ENCODE peak calls at places on chromosomes 12 and 14, in eight cellular contexts. One of them, this sample, is unnamed.

GRCh38 chr12:52552681-52553195 is at the start of gene KRT71:
- DNase-seq in gastrocnemius medialis: no peak
- DNase-seq in transverse colon: no peak
- DNase-seq in RWPE1: no peak
- DNase-seq in WTC11: no peak
- DNase-seq in choroid plexus epithelial cell: no peak
- DNase-seq in CD4-positive, alpha-beta T cell: no peak
- DNase-seq in heart left ventricle: no peak
- DNase-seq in this sample: no peak

GRCh38 chr14:77098470-77099353 is 654 bp downstream of the CIPC start:
- DNase-seq in heart left ventricle: peak
- DNase-seq in WTC11: no peak
- DNase-seq in transverse colon: peak
- DNase-seq in choroid plexus epithelial cell: peak
- DNase-seq in gastrocnemius medialis: peak
- DNase-seq in RWPE1: peak
- DNase-seq in CD4-positive, alpha-beta T cell: peak
- DNase-seq in this sample: peak

GRCh38 chr12:23474438-23475000 is 475.0 kb downstream of the SOX5 start:
- DNase-seq in CD4-positive, alpha-beta T cell: no peak
- DNase-seq in heart left ventricle: no peak
- DNase-seq in RWPE1: no peak
- DNase-seq in gastrocnemius medialis: no peak
- DNase-seq in choroid plexus epithelial cell: no peak
- DNase-seq in transverse colon: no peak
- DNase-seq in WTC11: no peak
- DNase-seq in this sample: no peak

GRCh38 chr12:76023069-76023690 is 8.4 kb downstream of the PHLDA1 start:
- DNase-seq in RWPE1: no peak
- DNase-seq in WTC11: no peak
- DNase-seq in transverse colon: no peak
- DNase-seq in CD4-positive, alpha-beta T cell: no peak
- DNase-seq in gastrocnemius medialis: no peak
- DNase-seq in heart left ventricle: no peak
- DNase-seq in choroid plexus epithelial cell: no peak
- DNase-seq in this sample: no peak

GRCh38 chr14:42214981-42215491 is 608.4 kb downstream of the LRFN5 start:
- DNase-seq in WTC11: no peak
- DNase-seq in gastrocnemius medialis: peak
- DNase-seq in CD4-positive, alpha-beta T cell: no peak
- DNase-seq in heart left ventricle: no peak
- DNase-seq in transverse colon: no peak
- DNase-seq in RWPE1: peak
- DNase-seq in choroid plexus epithelial cell: peak
- DNase-seq in this sample: no peak

GRCh38 chr12:14880890-14881453 is 4.7 kb downstream of the MGP start:
- DNase-seq in gastrocnemius medialis: no peak
- DNase-seq in transverse colon: no peak
- DNase-seq in choroid plexus epithelial cell: no peak
- DNase-seq in WTC11: no peak
- DNase-seq in CD4-positive, alpha-beta T cell: no peak
- DNase-seq in heart left ventricle: no peak
- DNase-seq in RWPE1: no peak
- DNase-seq in this sample: no peak

GRCh38 chr12:131223791-131224567 is 270.3 kb downstream of the ADGRD1 start:
- DNase-seq in heart left ventricle: no peak
- DNase-seq in gastrocnemius medialis: no peak
- DNase-seq in transverse colon: no peak
- DNase-seq in RWPE1: peak
- DNase-seq in CD4-positive, alpha-beta T cell: no peak
- DNase-seq in WTC11: peak
- DNase-seq in choroid plexus epithelial cell: no peak
- DNase-seq in this sample: no peak

GRCh38 chr12:25806271-25806670 is 152.2 kb upstream of the RASSF8 start:
- DNase-seq in gastrocnemius medialis: no peak
- DNase-seq in choroid plexus epithelial cell: peak
- DNase-seq in CD4-positive, alpha-beta T cell: no peak
- DNase-seq in RWPE1: no peak
- DNase-seq in transverse colon: no peak
- DNase-seq in WTC11: no peak
- DNase-seq in heart left ventricle: no peak
- DNase-seq in this sample: no peak

GRCh38 chr14:54420478-54421116 is 20.6 kb downstream of the CNIH1 start:
- DNase-seq in heart left ventricle: peak
- DNase-seq in gastrocnemius medialis: no peak
- DNase-seq in CD4-positive, alpha-beta T cell: no peak
- DNase-seq in RWPE1: peak
- DNase-seq in choroid plexus epithelial cell: peak
- DNase-seq in WTC11: peak
- DNase-seq in transverse colon: peak
- DNase-seq in this sample: no peak

GRCh38 chr14:24398943-24399801 is at the start of gene NYNRIN:
- DNase-seq in CD4-positive, alpha-beta T cell: peak
- DNase-seq in transverse colon: peak
- DNase-seq in heart left ventricle: no peak
- DNase-seq in gastrocnemius medialis: no peak
- DNase-seq in choroid plexus epithelial cell: peak
- DNase-seq in RWPE1: no peak
- DNase-seq in WTC11: peak
- DNase-seq in this sample: no peak

GRCh38 chr14:106055257-106055656 is 528.9 kb downstream of the TMEM121 start:
- DNase-seq in choroid plexus epithelial cell: no peak
- DNase-seq in WTC11: no peak
- DNase-seq in gastrocnemius medialis: no peak
- DNase-seq in transverse colon: no peak
- DNase-seq in RWPE1: no peak
- DNase-seq in heart left ventricle: no peak
- DNase-seq in CD4-positive, alpha-beta T cell: no peak
- DNase-seq in this sample: no peak

GRCh38 chr14:53748691-53749090 is 207.9 kb downstream of the BMP4 start:
- DNase-seq in RWPE1: no peak
- DNase-seq in heart left ventricle: no peak
- DNase-seq in transverse colon: no peak
- DNase-seq in choroid plexus epithelial cell: no peak
- DNase-seq in WTC11: no peak
- DNase-seq in CD4-positive, alpha-beta T cell: no peak
- DNase-seq in gastrocnemius medialis: no peak
- DNase-seq in this sample: no peak

GRCh38 chr12:27014859-27015729 is 910 bp upstream of the TM7SF3 start:
- DNase-seq in CD4-positive, alpha-beta T cell: no peak
- DNase-seq in RWPE1: no peak
- DNase-seq in WTC11: no peak
- DNase-seq in choroid plexus epithelial cell: no peak
- DNase-seq in heart left ventricle: no peak
- DNase-seq in gastrocnemius medialis: no peak
- DNase-seq in transverse colon: no peak
- DNase-seq in this sample: no peak

GRCh38 chr12:51210690-51211395 is 7.0 kb downstream of the POU6F1 start:
- DNase-seq in heart left ventricle: no peak
- DNase-seq in WTC11: no peak
- DNase-seq in transverse colon: no peak
- DNase-seq in gastrocnemius medialis: no peak
- DNase-seq in CD4-positive, alpha-beta T cell: no peak
- DNase-seq in choroid plexus epithelial cell: no peak
- DNase-seq in RWPE1: no peak
- DNase-seq in this sample: no peak

GRCh38 chr12:47744005-47744651 is 14.6 kb downstream of the RAPGEF3 start:
- DNase-seq in heart left ventricle: no peak
- DNase-seq in WTC11: peak
- DNase-seq in gastrocnemius medialis: no peak
- DNase-seq in transverse colon: peak
- DNase-seq in RWPE1: peak
- DNase-seq in CD4-positive, alpha-beta T cell: peak
- DNase-seq in choroid plexus epithelial cell: no peak
- DNase-seq in this sample: no peak

GRCh38 chr14:60637490-60638452 is 11.5 kb downstream of the SIX1 start:
- DNase-seq in transverse colon: no peak
- DNase-seq in choroid plexus epithelial cell: peak
- DNase-seq in gastrocnemius medialis: no peak
- DNase-seq in CD4-positive, alpha-beta T cell: no peak
- DNase-seq in RWPE1: no peak
- DNase-seq in heart left ventricle: no peak
- DNase-seq in WTC11: peak
- DNase-seq in this sample: no peak

GRCh38 chr12:12357697-12358476 is 1.0 kb downstream of the BORCS5 start:
- DNase-seq in choroid plexus epithelial cell: no peak
- DNase-seq in WTC11: no peak
- DNase-seq in CD4-positive, alpha-beta T cell: no peak
- DNase-seq in transverse colon: no peak
- DNase-seq in heart left ventricle: no peak
- DNase-seq in RWPE1: no peak
- DNase-seq in gastrocnemius medialis: no peak
- DNase-seq in this sample: no peak

GRCh38 chr12:70985850-70986249 is 65.3 kb upstream of the PTPRR start:
- DNase-seq in RWPE1: no peak
- DNase-seq in gastrocnemius medialis: no peak
- DNase-seq in CD4-positive, alpha-beta T cell: no peak
- DNase-seq in choroid plexus epithelial cell: peak
- DNase-seq in transverse colon: no peak
- DNase-seq in WTC11: no peak
- DNase-seq in heart left ventricle: no peak
- DNase-seq in this sample: no peak

GRCh38 chr12:130080205-130080604 is 82.1 kb upstream of the FZD10 start:
- DNase-seq in choroid plexus epithelial cell: no peak
- DNase-seq in WTC11: no peak
- DNase-seq in gastrocnemius medialis: no peak
- DNase-seq in RWPE1: no peak
- DNase-seq in CD4-positive, alpha-beta T cell: no peak
- DNase-seq in transverse colon: no peak
- DNase-seq in heart left ventricle: no peak
- DNase-seq in this sample: no peak

GRCh38 chr14:69449216-69449615 is 35.3 kb upstream of the PLEKHD1 start:
- DNase-seq in gastrocnemius medialis: no peak
- DNase-seq in transverse colon: no peak
- DNase-seq in CD4-positive, alpha-beta T cell: no peak
- DNase-seq in choroid plexus epithelial cell: no peak
- DNase-seq in WTC11: no peak
- DNase-seq in heart left ventricle: no peak
- DNase-seq in RWPE1: no peak
- DNase-seq in this sample: no peak

GRCh38 chr12:3928538-3929220 is 55.5 kb upstream of the PARP11 start:
- DNase-seq in transverse colon: no peak
- DNase-seq in CD4-positive, alpha-beta T cell: no peak
- DNase-seq in choroid plexus epithelial cell: no peak
- DNase-seq in RWPE1: no peak
- DNase-seq in gastrocnemius medialis: no peak
- DNase-seq in heart left ventricle: no peak
- DNase-seq in WTC11: no peak
- DNase-seq in this sample: no peak

GRCh38 chr12:122513660-122514059 is 12.9 kb upstream of the ZCCHC8 start:
- DNase-seq in WTC11: no peak
- DNase-seq in choroid plexus epithelial cell: no peak
- DNase-seq in heart left ventricle: no peak
- DNase-seq in CD4-positive, alpha-beta T cell: no peak
- DNase-seq in transverse colon: no peak
- DNase-seq in RWPE1: no peak
- DNase-seq in gastrocnemius medialis: no peak
- DNase-seq in this sample: no peak

GRCh38 chr14:100085451-100085850 is 20.2 kb downstream of the EVL start:
- DNase-seq in RWPE1: no peak
- DNase-seq in heart left ventricle: no peak
- DNase-seq in WTC11: no peak
- DNase-seq in choroid plexus epithelial cell: no peak
- DNase-seq in transverse colon: no peak
- DNase-seq in gastrocnemius medialis: no peak
- DNase-seq in CD4-positive, alpha-beta T cell: no peak
- DNase-seq in this sample: no peak

GRCh38 chr14:55948399-55948798 is 169.8 kb upstream of the PELI2 start:
- DNase-seq in transverse colon: no peak
- DNase-seq in WTC11: no peak
- DNase-seq in choroid plexus epithelial cell: no peak
- DNase-seq in RWPE1: no peak
- DNase-seq in heart left ventricle: no peak
- DNase-seq in CD4-positive, alpha-beta T cell: no peak
- DNase-seq in gastrocnemius medialis: no peak
- DNase-seq in this sample: no peak
- TF ChIP-seq CTCF in transverse colon: no peak
- TF ChIP-seq CTCF in WTC11: no peak
- TF ChIP-seq CTCF in choroid plexus epithelial cell: no peak
- TF ChIP-seq CTCF in RWPE1: no peak
- TF ChIP-seq CTCF in heart left ventricle: no peak
- TF ChIP-seq CTCF in CD4-positive, alpha-beta T cell: no peak
- TF ChIP-seq CTCF in gastrocnemius medialis: no peak
- TF ChIP-seq CTCF in this sample: no peak

DNA sequence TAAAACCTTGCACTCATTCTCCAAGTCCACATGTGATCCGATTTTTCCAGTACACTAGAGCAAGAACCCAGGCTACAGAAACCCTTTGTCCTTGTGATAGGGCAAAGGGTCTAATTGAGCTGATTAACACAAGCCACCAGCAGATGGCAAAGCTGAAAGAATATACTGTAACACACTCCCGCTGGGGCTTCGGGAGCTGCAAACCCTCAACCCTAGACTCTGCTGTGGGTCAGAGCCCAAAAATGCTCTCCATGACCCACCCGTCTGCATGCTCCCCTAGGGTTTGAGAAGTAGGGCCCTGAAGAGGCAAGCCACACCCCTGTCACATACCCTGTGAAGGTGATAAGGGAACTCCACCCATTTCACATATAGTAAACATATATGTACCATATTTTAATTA is 33.6 kb upstream of the PCNX1 start:
- DNase-seq in heart left ventricle: no peak
- DNase-seq in transverse colon: no peak
- DNase-seq in choroid plexus epithelial cell: no peak
- DNase-seq in gastrocnemius medialis: no peak
- DNase-seq in WTC11: no peak
- DNase-seq in CD4-positive, alpha-beta T cell: no peak
- DNase-seq in RWPE1: no peak
- DNase-seq in this sample: no peak
- TF ChIP-seq CTCF in heart left ventricle: no peak
- TF ChIP-seq CTCF in transverse colon: no peak
- TF ChIP-seq CTCF in choroid plexus epithelial cell: peak
- TF ChIP-seq CTCF in gastrocnemius medialis: no peak
- TF ChIP-seq CTCF in WTC11: no peak
- TF ChIP-seq CTCF in CD4-positive, alpha-beta T cell: no peak
- TF ChIP-seq CTCF in RWPE1: no peak
- TF ChIP-seq CTCF in this sample: no peak

DNA sequence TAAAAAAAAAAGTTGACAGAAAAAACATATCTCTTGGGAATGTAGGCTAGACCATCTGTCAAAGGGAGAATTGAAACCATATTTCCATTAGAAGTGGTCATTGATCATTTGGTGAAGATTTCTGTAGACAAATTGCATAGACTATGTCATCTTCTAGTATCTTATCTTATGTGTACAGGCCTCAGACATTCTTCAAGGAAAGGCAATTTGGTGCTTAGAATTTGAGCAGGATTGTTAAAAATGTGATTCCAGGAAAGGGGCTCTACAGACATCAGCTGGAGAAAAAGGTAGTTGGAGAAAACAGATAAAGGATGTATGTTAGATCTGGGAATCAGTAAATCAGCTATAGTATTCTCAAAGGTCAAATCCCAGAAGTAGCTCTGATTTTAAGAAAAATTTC is 627.1 kb downstream of the TMTC2 start:
- DNase-seq in CD4-positive, alpha-beta T cell: no peak
- DNase-seq in transverse colon: no peak
- DNase-seq in choroid plexus epithelial cell: no peak
- DNase-seq in RWPE1: no peak
- DNase-seq in WTC11: no peak
- DNase-seq in heart left ventricle: no peak
- DNase-seq in gastrocnemius medialis: no peak
- DNase-seq in this sample: no peak
- TF ChIP-seq CTCF in CD4-positive, alpha-beta T cell: no peak
- TF ChIP-seq CTCF in transverse colon: no peak
- TF ChIP-seq CTCF in choroid plexus epithelial cell: no peak
- TF ChIP-seq CTCF in RWPE1: no peak
- TF ChIP-seq CTCF in WTC11: no peak
- TF ChIP-seq CTCF in heart left ventricle: no peak
- TF ChIP-seq CTCF in gastrocnemius medialis: no peak
- TF ChIP-seq CTCF in this sample: no peak

GRCh38 chr12:8544295-8544694 is 3.6 kb upstream of the CLEC4E start:
- DNase-seq in choroid plexus epithelial cell: peak
- DNase-seq in WTC11: peak
- DNase-seq in heart left ventricle: peak
- DNase-seq in gastrocnemius medialis: peak
- DNase-seq in transverse colon: peak
- DNase-seq in CD4-positive, alpha-beta T cell: peak
- DNase-seq in RWPE1: peak
- DNase-seq in this sample: no peak
- TF ChIP-seq CTCF in choroid plexus epithelial cell: peak
- TF ChIP-seq CTCF in WTC11: peak
- TF ChIP-seq CTCF in heart left ventricle: peak
- TF ChIP-seq CTCF in gastrocnemius medialis: peak
- TF ChIP-seq CTCF in transverse colon: peak
- TF ChIP-seq CTCF in CD4-positive, alpha-beta T cell: peak
- TF ChIP-seq CTCF in RWPE1: peak
- TF ChIP-seq CTCF in this sample: peak

This sample was measured in heart right ventricle.